ENCODE peak calls at places on chromosomes 16 and 17, in nine cellular contexts. D is ascending aorta, Q is heart right ventricle, N is uterus, X is upper lobe of right lung, P is mucosa of descending colon, Y is fibroblast of mammary gland, W is AG09309, C is Peyer's patch. H is an unnamed sample.

GRCh38 chr16:72110662-72111615 is 17.3 kb downstream of the DHX38 start:
- DNase-seq in D (no peak), Q (no peak), N (no peak), X (no peak), P (no peak), Y (no peak), W (no peak), C (no peak), H (no peak)

GRCh38 chr16:84677017-84677803 is 22.6 kb upstream of the USP10 start:
- DNase-seq in D (no peak), Q (no peak), N (no peak), X (peak), P (no peak), Y (no peak), W (no peak), C (no peak), H (no peak)

GRCh38 chr16:70740919-70741778 is 55.3 kb upstream of the MTSS2 start:
- DNase-seq in D (no peak), Q (no peak), N (peak), X (no peak), P (no peak), Y (peak), W (peak), C (no peak), H (no peak)

GRCh38 chr16:66267287-66268137 is 99.0 kb upstream of the CDH5 start:
- DNase-seq in D (no peak), Q (no peak), N (no peak), X (peak), P (no peak), Y (peak), W (no peak), C (peak), H (no peak)

GRCh38 chr17:34626141-34626681 is 46.8 kb downstream of the TMEM132E start:
- DNase-seq in D (no peak), Q (no peak), N (no peak), X (no peak), P (no peak), Y (no peak), W (no peak), C (no peak), H (no peak)

GRCh38 chr17:57577751-57578607 is 167.1 kb downstream of the CCDC182 start:
- DNase-seq in D (no peak), Q (no peak), N (peak), X (no peak), P (peak), Y (peak), W (no peak), C (no peak), H (no peak)

GRCh38 chr16:85753559-85753958 is 2.7 kb upstream of the C16orf74 start:
- DNase-seq in D (no peak), Q (no peak), N (no peak), X (no peak), P (no peak), Y (no peak), W (no peak), C (no peak), H (no peak)

GRCh38 chr16:87936375-87937230 is at the start of gene CA5A:
- DNase-seq in D (no peak), Q (no peak), N (no peak), X (no peak), P (no peak), Y (no peak), W (no peak), C (no peak), H (no peak)

GRCh38 chr17:19549746-19550623 is 16.3 kb downstream of the SLC47A1 start:
- DNase-seq in D (no peak), Q (no peak), N (no peak), X (no peak), P (no peak), Y (no peak), W (no peak), C (no peak), H (no peak)

GRCh38 chr16:68350951-68351350 is 40.1 kb downstream of the PRMT7 start:
- DNase-seq in D (no peak), Q (no peak), N (no peak), X (no peak), P (no peak), Y (no peak), W (no peak), C (no peak), H (no peak)

GRCh38 chr17:82408938-82409318 is 9.2 kb upstream of the HEXD start:
- DNase-seq in D (no peak), Q (no peak), N (no peak), X (no peak), P (no peak), Y (no peak), W (no peak), C (no peak), H (no peak)

GRCh38 chr17:60586288-60586974 is 13.6 kb upstream of the PPM1D start:
- DNase-seq in D (no peak), Q (no peak), N (no peak), X (no peak), P (peak), Y (no peak), W (no peak), C (no peak), H (no peak)

GRCh38 chr16:85399583-85400284 is 213.4 kb upstream of the GSE1 start:
- DNase-seq in D (no peak), Q (no peak), N (no peak), X (peak), P (no peak), Y (no peak), W (no peak), C (no peak), H (peak)

GRCh38 chr16:18804540-18804939 is 3.2 kb upstream of the ARL6IP1 start:
- DNase-seq in D (no peak), Q (no peak), N (no peak), X (no peak), P (no peak), Y (no peak), W (no peak), C (no peak), H (no peak)
- H3K4me3 ChIP-seq in D (no peak), Q (no peak), N (no peak), X (no peak), P (no peak), Y (no peak), W (no peak), C (no peak), H (no peak)

DNA sequence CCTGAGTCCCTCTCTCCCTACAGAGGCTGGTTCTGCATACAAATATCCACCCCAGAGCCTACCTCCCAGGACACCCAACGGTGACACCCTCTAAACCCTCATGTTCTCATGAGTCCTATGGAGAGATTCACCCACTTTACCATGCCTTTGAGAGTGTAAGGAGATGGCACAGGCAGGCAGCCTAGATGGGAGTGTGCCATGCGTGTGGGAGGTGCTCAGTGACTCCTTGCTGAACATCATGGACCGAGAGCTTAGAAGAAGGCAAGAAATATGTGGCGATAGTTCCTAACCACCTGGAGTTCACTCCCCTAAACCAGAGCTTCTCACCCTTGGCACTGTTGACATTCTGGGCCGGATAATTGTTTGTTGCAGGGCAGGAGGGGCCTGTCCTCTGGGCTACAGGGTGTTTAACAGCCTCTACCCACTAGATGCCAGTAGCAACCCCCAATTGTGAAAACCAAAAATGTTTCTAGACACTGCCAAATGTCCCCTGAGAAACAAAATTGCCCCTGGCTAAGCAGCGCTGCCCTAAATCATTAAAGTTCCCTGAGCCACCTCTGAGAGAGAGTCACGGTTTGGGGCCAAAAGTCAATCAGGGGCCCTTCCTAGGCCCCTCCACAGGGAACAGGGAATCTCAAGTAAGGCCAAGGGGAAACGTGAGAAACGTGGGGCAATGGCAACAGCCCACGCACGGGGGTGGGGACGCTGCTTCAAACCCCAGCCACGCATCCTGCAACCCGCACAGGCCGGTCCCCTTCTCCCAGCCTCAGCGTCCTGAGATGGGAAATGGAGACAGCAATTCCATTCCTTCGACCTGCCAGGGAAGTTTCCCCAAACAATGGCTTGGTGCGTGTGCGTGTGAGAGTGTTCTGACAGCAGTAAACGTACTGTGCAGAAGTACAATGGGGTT is 66.8 kb downstream of the C16orf78 start:
- DNase-seq in D (no peak), Q (no peak), N (no peak), X (no peak), P (no peak), Y (no peak), W (no peak), C (peak), H (no peak)
- TF ChIP-seq CTCF in D (no peak), Q (no peak), N (no peak), X (no peak), P (no peak), Y (no peak), W (no peak), C (no peak), H (no peak)

GRCh38 chr16:22372882-22373661 is 1.3 kb downstream of the CDR2 start:
- DNase-seq in D (no peak), Q (no peak), N (no peak), X (no peak), P (peak), Y (no peak), W (no peak), C (no peak), H (no peak)

GRCh38 chr16:22373662-22374310 is 633 bp downstream of the CDR2 start:
- DNase-seq in D (peak), Q (peak), N (peak), X (peak), P (peak), Y (no peak), W (no peak), C (peak), H (peak)

GRCh38 chr16:22375963-22376640 is 1.7 kb upstream of the CDR2 start:
- DNase-seq in D (no peak), Q (no peak), N (no peak), X (no peak), P (no peak), Y (no peak), W (no peak), C (no peak), H (no peak)

GRCh38 chr16:22375117-22375962 is 921 bp upstream of the CDR2 start:
- DNase-seq in D (no peak), Q (no peak), N (no peak), X (no peak), P (no peak), Y (no peak), W (no peak), C (peak), H (no peak)

DNA sequence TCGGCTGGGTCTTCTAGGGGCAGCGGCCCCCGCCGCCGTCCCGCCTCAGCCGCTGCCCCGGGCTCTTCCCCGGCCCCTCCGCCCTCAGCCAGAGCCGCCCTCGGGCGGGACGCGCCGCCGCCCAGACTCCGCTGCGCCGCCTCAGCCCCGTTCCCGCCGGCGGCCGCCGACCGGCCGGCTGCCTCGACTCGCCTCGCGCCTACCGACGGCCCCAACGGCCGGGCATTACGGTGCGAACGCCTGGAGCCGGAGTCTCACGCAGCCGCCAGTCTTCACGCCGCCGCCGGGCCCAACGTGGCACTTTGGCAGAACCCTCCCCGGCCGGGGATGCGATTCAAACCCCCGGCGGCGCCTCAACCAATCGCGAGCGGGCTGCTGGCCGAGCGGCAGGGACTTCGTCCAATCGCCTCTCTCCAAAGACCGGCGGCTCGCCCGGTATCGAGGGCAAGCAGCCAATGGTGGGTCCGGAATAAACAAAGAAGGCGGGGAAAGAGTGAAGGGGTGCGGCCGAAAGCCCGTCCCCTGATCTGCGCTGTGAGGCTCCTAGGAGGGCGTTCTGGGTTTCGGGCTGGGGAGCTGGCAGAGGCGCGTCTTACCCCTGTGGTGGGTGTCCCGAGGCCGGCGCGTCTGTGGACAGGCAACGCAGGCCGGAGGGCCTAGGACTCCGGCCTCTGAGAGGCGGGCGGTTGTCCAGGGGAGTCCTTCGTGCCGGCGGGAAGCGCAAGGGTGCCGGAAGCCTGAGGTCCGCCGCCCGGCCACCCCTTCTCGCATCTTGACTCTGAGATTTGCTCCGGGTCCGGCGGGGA is at the start of gene CDR2:
- DNase-seq in D (peak), Q (peak), N (peak), X (peak), P (peak), Y (peak), W (peak), C (peak), H (peak)
- H3K4me3 ChIP-seq in D (peak), Q (peak), N (peak), X (peak), P (peak), Y (peak), W (peak), C (peak), H (peak)

DNA sequence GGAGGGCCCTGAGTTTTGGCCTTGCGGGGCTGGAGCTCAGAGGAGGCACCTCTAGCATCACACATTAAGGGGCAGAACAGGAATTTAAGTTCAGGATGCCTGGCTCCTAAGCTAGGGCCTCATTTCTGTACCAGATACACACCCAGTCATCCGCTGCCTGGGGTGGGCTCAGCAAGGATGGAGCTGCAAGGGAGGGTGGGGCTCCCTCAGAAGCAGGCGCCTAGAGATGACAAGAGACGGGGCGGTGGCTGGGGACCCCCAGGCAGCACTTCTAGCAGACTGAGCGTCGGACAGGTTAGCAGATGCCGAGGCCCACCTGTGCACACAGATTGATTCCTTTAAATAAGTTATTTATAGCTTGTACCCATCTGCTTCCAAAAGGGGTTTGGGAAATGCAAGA is 47.5 kb upstream of the CBFA2T3 start:
- DNase-seq in D (no peak), Q (no peak), N (no peak), X (peak), P (no peak), Y (no peak), W (no peak), C (no peak), H (no peak)
- TF ChIP-seq CTCF in D (no peak), Q (no peak), N (no peak), X (no peak), P (no peak), Y (no peak), W (no peak), C (no peak), H (no peak)

GRCh38 chr16:22162658-22163009 is 328 bp downstream of the SDR42E2 start:
- DNase-seq in D (no peak), Q (no peak), N (no peak), X (no peak), P (no peak), Y (no peak), W (no peak), C (no peak), H (no peak)
- H3K4me3 ChIP-seq in D (peak), Q (peak), N (no peak), X (peak), P (no peak), Y (no peak), W (no peak), C (peak), H (peak)